ENCODE peak calls at places on chromosome 13, in six cellular contexts. J, U, H, G, P and X are unnamed samples.

GRCh38 chr13:67736646-67737420 is 506.7 kb upstream of the PCDH9 start:
- DNase-seq in J (no peak), U (no peak), H (no peak), G (peak), P (no peak), X (no peak)

GRCh38 chr13:51590966-51591627 is 6.8 kb downstream of the WDFY2 start:
- DNase-seq in J (peak), U (no peak), H (peak), G (peak), P (no peak), X (no peak)

GRCh38 chr13:100537951-100538462 is 50.6 kb downstream of the GGACT start:
- DNase-seq in J (no peak), U (no peak), H (no peak), G (no peak), P (no peak), X (no peak)

GRCh38 chr13:94312511-94313191 is 166.8 kb downstream of the DCT start:
- DNase-seq in J (peak), U (no peak), H (no peak), G (no peak), P (no peak), X (peak)

GRCh38 chr13:100521912-100522490 is 66.6 kb downstream of the GGACT start:
- DNase-seq in J (peak), U (no peak), H (no peak), G (no peak), P (no peak), X (no peak)

GRCh38 chr13:65592757-65593156 is 1637.4 kb downstream of the PCDH9 start:
- DNase-seq in J (no peak), U (no peak), H (no peak), G (no peak), P (no peak), X (no peak)

GRCh38 chr13:90154311-90154960 is 1193.1 kb upstream of the MIR17HG start:
- DNase-seq in J (no peak), U (no peak), H (peak), G (no peak), P (no peak), X (no peak)

GRCh38 chr13:28564030-28564429 is 69.1 kb upstream of the FLT1 start:
- DNase-seq in J (no peak), U (no peak), H (peak), G (no peak), P (no peak), X (no peak)

GRCh38 chr13:96533408-96533807 is 443.5 kb downstream of the HS6ST3 start:
- DNase-seq in J (no peak), U (no peak), H (no peak), G (no peak), P (no peak), X (no peak)

GRCh38 chr13:113722921-113723320 is 36.1 kb upstream of the TMEM255B start:
- DNase-seq in J (no peak), U (no peak), H (no peak), G (no peak), P (no peak), X (no peak)

GRCh38 chr13:73880365-73880764 is 253.8 kb downstream of the KLF12 start:
- DNase-seq in J (peak), U (no peak), H (no peak), G (no peak), P (no peak), X (no peak)

GRCh38 chr13:102597029-102598015 is 536 bp downstream of the TPP2 start:
- DNase-seq in J (no peak), U (peak), H (peak), G (no peak), P (peak), X (peak)

GRCh38 chr13:110392510-110393233 is 85.6 kb downstream of the COL4A2 start:
- DNase-seq in J (no peak), U (no peak), H (no peak), G (no peak), P (no peak), X (no peak)